ENCODE peak calls at places on chromosome 11, in nine cellular contexts. A is SK-N-SH, J is AG08395, W is COR-L47, I is GM13977, Q is M059J, G is H9, Y is endothelial cell, X is posterior vena cava. P is an unnamed sample.

GRCh38 chr11:78660451-78660850 is 85.8 kb upstream of the NARS2 start:
- DNase-seq in X (no peak), Q (no peak), G (peak), W (no peak), I (no peak), Y (no peak), J (no peak), A (no peak), P (no peak)

GRCh38 chr11:96426356-96427103 is 36.7 kb downstream of the JRKL start:
- DNase-seq in J (peak), A (peak), X (no peak), W (peak), I (peak), Q (peak), G (no peak), Y (no peak), P (no peak)

GRCh38 chr11:61082931-61083531 is 19.3 kb upstream of the CD5 start:
- DNase-seq in I (no peak), J (no peak), X (peak), W (no peak), A (no peak), G (no peak), Q (no peak), Y (no peak), P (no peak)

GRCh38 chr11:62458212-62459002 is 39.6 kb downstream of the SCGB1A1 start:
- DNase-seq in W (no peak), A (no peak), Q (peak), J (no peak), G (no peak), Y (no peak), I (no peak), X (no peak), P (no peak)

GRCh38 chr11:45412521-45412920 is 126.4 kb upstream of the SYT13 start:
- DNase-seq in Y (no peak), G (no peak), X (peak), W (no peak), J (no peak), A (peak), Q (no peak), I (no peak), P (no peak)

GRCh38 chr11:114340311-114341131 is 44.3 kb downstream of the NNMT start:
- DNase-seq in X (peak), J (peak), I (peak), Y (peak), Q (peak), G (peak), A (peak), W (peak), P (peak)

GRCh38 chr11:96869207-96869606 is 479.4 kb downstream of the JRKL start:
- DNase-seq in J (no peak), I (no peak), A (no peak), Q (peak), G (no peak), Y (no peak), X (no peak), W (no peak), P (no peak)

GRCh38 chr11:93476796-93477195 is 66.4 kb downstream of the SMCO4 start:
- DNase-seq in Q (peak), X (no peak), I (no peak), G (no peak), W (no peak), A (no peak), Y (no peak), J (no peak), P (no peak)

GRCh38 chr11:1946812-1947480 is at the start of gene MRPL23:
- DNase-seq in X (no peak), W (no peak), Q (no peak), A (no peak), J (no peak), G (no peak), I (no peak), Y (no peak), P (no peak)

GRCh38 chr11:129286813-129287212 is 88.8 kb upstream of the BARX2 start:
- DNase-seq in Y (no peak), X (no peak), A (no peak), I (no peak), J (no peak), G (no peak), Q (no peak), W (peak), P (no peak)

GRCh38 chr11:118923721-118924587 is 1.8 kb downstream of the BCL9L start:
- DNase-seq in Y (no peak), A (no peak), G (no peak), W (no peak), Q (peak), J (no peak), X (no peak), I (no peak), P (peak)

GRCh38 chr11:84518601-84519183 is 1108.5 kb downstream of the DLG2 start:
- DNase-seq in J (no peak), Y (no peak), G (no peak), Q (no peak), A (peak), W (no peak), X (no peak), I (no peak), P (no peak)

GRCh38 chr11:8111636-8112035 is 30.6 kb downstream of the TUB start:
- DNase-seq in Q (no peak), Y (no peak), A (no peak), I (no peak), J (no peak), W (no peak), G (no peak), X (no peak), P (no peak)

GRCh38 chr11:102254047-102254446 is 63.2 kb upstream of the BIRC3 start:
- DNase-seq in G (peak), W (no peak), X (no peak), I (no peak), J (no peak), Y (no peak), A (no peak), Q (peak), P (no peak)

GRCh38 chr11:57458060-57458409 is 2.3 kb upstream of the RTN4RL2 start:
- DNase-seq in J (no peak), Q (peak), G (peak), Y (no peak), X (no peak), A (no peak), W (no peak), I (no peak), P (no peak)

GRCh38 chr11:130915556-130916237 is 582 bp downstream of the SNX19 start:
- DNase-seq in X (no peak), G (no peak), I (peak), A (peak), J (no peak), Q (no peak), W (no peak), Y (no peak), P (no peak)

GRCh38 chr11:60762851-60763691 is 6.4 kb downstream of the MS4A15 start:
- DNase-seq in G (no peak), A (no peak), Y (no peak), I (peak), W (peak), Q (peak), X (peak), J (no peak), P (no peak)

GRCh38 chr11:71246559-71246958 is 5.8 kb downstream of the SHANK2 start:
- DNase-seq in J (no peak), I (no peak), W (peak), X (peak), Q (no peak), Y (no peak), A (peak), G (peak), P (peak)

GRCh38 chr11:87150936-87151335 is 113.2 kb downstream of the TMEM135 start:
- DNase-seq in G (no peak), A (no peak), W (no peak), X (no peak), Y (no peak), J (peak), I (no peak), Q (peak), P (no peak)

GRCh38 chr11:117809236-117810055 is 12.4 kb upstream of the DSCAML1 start:
- DNase-seq in I (no peak), Q (peak), X (peak), A (peak), G (peak), Y (peak), J (peak), W (peak), P (peak)

GRCh38 chr11:96028746-96029145 is 104.8 kb upstream of the MTMR2 start:
- DNase-seq in A (no peak), W (no peak), I (no peak), G (no peak), J (no peak), X (no peak), Y (no peak), Q (no peak), P (no peak)

GRCh38 chr11:120590472-120590871 is 78.9 kb downstream of the GRIK4 start:
- DNase-seq in Y (no peak), J (no peak), W (no peak), G (no peak), I (no peak), A (no peak), Q (peak), X (peak), P (no peak)

GRCh38 chr11:35823742-35824298 is 120.0 kb upstream of the LDLRAD3 start:
- DNase-seq in Y (no peak), J (no peak), A (no peak), X (no peak), I (no peak), G (no peak), W (no peak), Q (no peak), P (no peak)

GRCh38 chr11:63547076-63547475 is 10.5 kb downstream of the PLAAT4 start:
- DNase-seq in I (no peak), W (no peak), Q (no peak), Y (no peak), G (no peak), J (no peak), A (no peak), X (no peak), P (no peak)

GRCh38 chr11:19332476-19332875 is 91.7 kb upstream of the E2F8 start:
- DNase-seq in G (no peak), A (no peak), Y (no peak), Q (no peak), X (no peak), I (peak), J (no peak), W (no peak), P (no peak)

GRCh38 chr11:120125005-120125404 is 12.9 kb downstream of the TRIM29 start:
- DNase-seq in G (no peak), J (peak), Q (peak), W (no peak), Y (no peak), X (no peak), I (no peak), A (no peak), P (no peak)

GRCh38 chr11:47325271-47326041 is 27.0 kb downstream of the MYBPC3 start:
- DNase-seq in G (no peak), W (no peak), I (no peak), X (peak), A (no peak), Y (no peak), Q (no peak), J (no peak), P (no peak)

GRCh38 chr11:72759468-72759867 is 7.3 kb upstream of the ARAP1 start:
- DNase-seq in I (no peak), X (no peak), Q (no peak), Y (no peak), A (no peak), G (no peak), J (no peak), W (no peak), P (no peak)

GRCh38 chr11:108654994-108655631 is 9.8 kb upstream of the DDX10 start:
- DNase-seq in Q (peak), X (no peak), A (peak), G (no peak), I (no peak), Y (peak), W (peak), J (peak), P (no peak)

GRCh38 chr11:114026355-114026754 is 33.2 kb upstream of the ZBTB16 start:
- DNase-seq in Y (no peak), G (peak), A (no peak), I (no peak), Q (peak), W (no peak), J (no peak), X (no peak), P (no peak)

GRCh38 chr11:27317751-27318150 is 45.3 kb downstream of the CCDC34 start:
- DNase-seq in A (no peak), X (no peak), Y (no peak), Q (peak), I (no peak), G (no peak), J (peak), W (no peak), P (no peak)

GRCh38 chr11:3087373-3087772 is 30.1 kb upstream of the CARS1 start:
- DNase-seq in Q (no peak), A (no peak), Y (no peak), G (no peak), W (no peak), I (peak), X (no peak), J (no peak), P (no peak)

GRCh38 chr11:102780491-102780918 is at the start of gene MMP10:
- DNase-seq in J (peak), Y (no peak), A (no peak), G (peak), I (no peak), Q (peak), X (no peak), W (peak), P (no peak)

P was measured in ecto neural progenitor cell.